ENCODE peak calls at places on chromosomes 6 and 20, in seven cellular contexts. N is nephron progenitor cell, J is smooth muscle cell of the brain vasculature, M is EL, F is left cardiac atrium, W is NAMALWA, G is NCI-H345. D is an unnamed sample.

GRCh38 chr6:1958257-1958656 is 287.1 kb downstream of the GMDS start:
- DNase-seq in N (no peak), J (no peak), M (no peak), F (no peak), W (no peak), G (no peak), D (no peak)

GRCh38 chr6:57313711-57314471 is 3.5 kb upstream of the PRIM2 start:
- DNase-seq in N (no peak), J (peak), M (peak), F (no peak), W (no peak), G (no peak), D (peak)

GRCh38 chr6:131936156-131936555 is 15.0 kb downstream of the CCN2 start:
- DNase-seq in N (no peak), J (no peak), M (no peak), F (no peak), W (no peak), G (no peak), D (no peak)

GRCh38 chr20:50308513-50309279 is 118.1 kb downstream of the CEBPB start:
- DNase-seq in N (peak), J (peak), M (peak), F (peak), W (no peak), G (no peak), D (peak)

GRCh38 chr6:90298459-90299053 is 1.9 kb upstream of the BACH2 start:
- DNase-seq in N (no peak), J (no peak), M (no peak), F (no peak), W (peak), G (no peak), D (no peak)

GRCh38 chr20:39246436-39246835 is 284.3 kb downstream of the DHX35 start:
- DNase-seq in N (no peak), J (no peak), M (no peak), F (no peak), W (no peak), G (no peak), D (no peak)

GRCh38 chr20:20174089-20174835 is 121.9 kb downstream of the CFAP61 start:
- DNase-seq in N (no peak), J (no peak), M (no peak), F (no peak), W (no peak), G (no peak), D (no peak)

GRCh38 chr20:23135449-23136447 is 49.6 kb upstream of the CD93 start:
- DNase-seq in N (no peak), J (no peak), M (no peak), F (no peak), W (no peak), G (no peak), D (no peak)

GRCh38 chr20:11080776-11081406 is 407.1 kb upstream of the JAG1 start:
- DNase-seq in N (no peak), J (peak), M (no peak), F (no peak), W (no peak), G (no peak), D (no peak)

GRCh38 chr20:35523298-35523888 is 6.1 kb downstream of the C20orf173 start:
- DNase-seq in N (peak), J (no peak), M (peak), F (no peak), W (peak), G (no peak), D (peak)

GRCh38 chr6:42729731-42730130 is 7.3 kb upstream of the PRPH2 start:
- DNase-seq in N (no peak), J (no peak), M (peak), F (no peak), W (no peak), G (no peak), D (peak)

GRCh38 chr20:59783020-59784010 is 150.1 kb downstream of the SYCP2 start:
- DNase-seq in N (peak), J (peak), M (peak), F (peak), W (peak), G (peak), D (peak)

GRCh38 chr6:26224547-26224912 is 137.3 kb downstream of the HFE start:
- DNase-seq in N (no peak), J (no peak), M (no peak), F (no peak), W (no peak), G (no peak), D (no peak)